ENCODE peak calls at places on chromosomes 16 and 17, in four cellular contexts. K is GM20000, W is neural progenitor cell, C is kidney epithelial cell. O is an unnamed sample.

GRCh38 chr17:16652847-16653366 is 743 bp downstream of the ZNF624 start:
- DNase-seq in K (no peak), C (no peak), W (no peak), O (peak; percentile 5)

GRCh38 chr16:7025616-7026190 is 306.9 kb upstream of the RBFOX1 start:
- DNase-seq in K (peak; percentile 29), C (no peak), W (peak; percentile 91), O (peak; percentile 64)

GRCh38 chr16:1345087-1345486 is 6.6 kb downstream of the TSR3 start:
- DNase-seq in W (no peak), K (no peak), C (no peak), O (no peak)

GRCh38 chr17:9038380-9038779 is 17.1 kb downstream of the NTN1 start:
- DNase-seq in K (no peak), W (no peak), C (no peak), O (no peak)

GRCh38 chr17:82107341-82107860 is 9.4 kb upstream of the FASN start:
- DNase-seq in W (no peak), C (no peak), K (peak; percentile 51), O (peak; percentile 30)

GRCh38 chr17:63029520-63029919 is 63.5 kb downstream of the TANC2 start:
- DNase-seq in W (no peak), C (peak; percentile 26), K (no peak), O (no peak)

GRCh38 chr16:69503244-69503643 is 62.5 kb upstream of the NFAT5 start:
- DNase-seq in W (no peak), C (no peak), K (no peak), O (no peak)

GRCh38 chr17:83155128-83156081 is 76.0 kb downstream of the METRNL start:
- DNase-seq in K (no peak), C (no peak), W (no peak), O (no peak)

GRCh38 chr16:12766853-12767252 is 36.8 kb downstream of the CPPED1 start:
- DNase-seq in W (no peak), C (no peak), K (no peak), O (no peak)

GRCh38 chr17:46818319-46818928 is at the start of gene WNT3:
- DNase-seq in W (peak; percentile 82), K (peak; percentile 79), C (no peak), O (peak; percentile 42)

GRCh38 chr17:16464001-16464640 is 27.9 kb downstream of the LRRC75A start:
- DNase-seq in C (no peak), W (no peak), K (no peak), O (no peak)

GRCh38 chr17:17201907-17202306 is 4.2 kb downstream of the PLD6 start:
- DNase-seq in W (no peak), K (no peak), C (no peak), O (no peak)

GRCh38 chr16:53743149-53743566 is 39.2 kb downstream of the FTO start:
- DNase-seq in K (no peak), C (no peak), W (peak; percentile 51), O (peak; percentile 13)

GRCh38 chr17:11871773-11872172 is 125.5 kb downstream of the ZNF18 start:
- DNase-seq in K (no peak), W (no peak), C (no peak), O (no peak)

GRCh38 chr17:28828294-28829040 is 14.1 kb downstream of the FAM222B start:
- DNase-seq in W (no peak), C (no peak), K (no peak), O (no peak)

GRCh38 chr17:33640629-33641028 is 347.5 kb upstream of the ASIC2 start:
- DNase-seq in K (no peak), C (no peak), W (peak; percentile 37), O (no peak)

GRCh38 chr17:65966311-65966710 is 225.6 kb downstream of the CEP112 start:
- DNase-seq in W (no peak), K (no peak), C (no peak), O (no peak)

GRCh38 chr17:14297161-14297851 is 3.6 kb upstream of the HS3ST3B1 start:
- DNase-seq in C (no peak), K (peak; percentile 36), W (peak; percentile 86), O (no peak)

GRCh38 chr16:9970796-9971195 is 211.4 kb downstream of the GRIN2A start:
- DNase-seq in K (no peak), W (no peak), C (no peak), O (no peak)

GRCh38 chr17:42414782-42415409 is 8.2 kb downstream of the CAVIN1 start:
- DNase-seq in W (no peak), C (no peak), K (peak; percentile 69), O (no peak)

GRCh38 chr16:54462766-54463165 is 176.2 kb upstream of the IRX3 start:
- DNase-seq in C (no peak), K (no peak), W (no peak), O (no peak)

GRCh38 chr16:23515881-23516280 is 5.6 kb upstream of the GGA2 start:
- DNase-seq in K (no peak), C (no peak), W (no peak), O (no peak)

GRCh38 chr17:3977387-3977786 is 13.2 kb upstream of the ATP2A3 start:
- DNase-seq in W (no peak), C (no peak), K (no peak), O (no peak)

GRCh38 chr16:19559242-19559910 is 3.9 kb downstream of the VPS35L start:
- DNase-seq in C (no peak), W (peak; percentile 71), K (peak; percentile 22), O (peak; percentile 57)

GRCh38 chr16:68264128-68265077 is at the start of gene SLC7A6:
- DNase-seq in K (peak; percentile 91), C (no peak), W (peak; percentile 90), O (peak; percentile 48)

GRCh38 chr16:24523569-24523968 is 15.8 kb upstream of the RBBP6 start:
- DNase-seq in C (no peak), K (no peak), W (no peak), O (no peak)

GRCh38 chr17:37661372-37662014 is 18.2 kb upstream of the DDX52 start:
- DNase-seq in W (no peak), C (no peak), K (no peak), O (no peak)

GRCh38 chr16:11307639-11308492 is 26.7 kb upstream of the PRM1 start:
- DNase-seq in K (no peak), W (no peak), C (no peak), O (no peak)

GRCh38 chr17:31052187-31052889 is 42.4 kb upstream of the NF1 start:
- DNase-seq in K (no peak), C (peak; percentile 58), W (no peak), O (no peak)

GRCh38 chr17:1398028-1398427 is 2.0 kb downstream of the YWHAE start:
- DNase-seq in K (no peak), W (no peak), C (no peak), O (no peak)

GRCh38 chr17:65530985-65531507 is 30.4 kb downstream of the AXIN2 start:
- DNase-seq in K (no peak), W (peak; percentile 28), C (no peak), O (peak; percentile 58)

GRCh38 chr16:54952195-54952594 is 21.5 kb downstream of the IRX5 start:
- DNase-seq in W (no peak), C (no peak), K (no peak), O (no peak)

GRCh38 chr17:82267575-82268379 is 5.7 kb downstream of the CSNK1D start:
- DNase-seq in C (peak; percentile 82), W (no peak), K (no peak), O (no peak)

GRCh38 chr17:47621293-47622178 is 28.2 kb upstream of the KPNB1 start:
- DNase-seq in W (peak; percentile 30), K (no peak), C (peak; percentile 84), O (peak; percentile 17)

GRCh38 chr16:67668495-67669157 is 2.0 kb downstream of the C16orf86 start:
- DNase-seq in K (no peak), C (no peak), W (no peak), O (no peak)

O was measured in NCI-H146.